ENCODE peak calls at places on chromosomes 6 and 20, in eight cellular contexts. W, M, E, Q, P, X, J and V are unnamed samples.

GRCh38 chr6:31525932-31526591 is 2.7 kb upstream of the MCCD1 start:
- DNase-seq in W (no peak), M (no peak), E (no peak), Q (no peak), P (no peak), X (no peak), J (no peak), V (peak; percentile 74)

GRCh38 chr20:19676202-19676601 is 81.9 kb upstream of the RIN2 start:
- DNase-seq in W (no peak), M (no peak), E (no peak), Q (no peak), P (no peak), X (no peak), J (no peak), V (no peak)

GRCh38 chr6:95790787-95791186 is 213.5 kb downstream of the MANEA start:
- DNase-seq in W (no peak), M (no peak), E (no peak), Q (no peak), P (no peak), X (no peak), J (no peak), V (no peak)

GRCh38 chr20:4740774-4741431 is 19.2 kb downstream of the PRND start:
- DNase-seq in W (no peak), M (peak; percentile 94), E (peak; percentile 77), Q (peak; percentile 47), P (peak; percentile 40), X (no peak), J (peak; percentile 52), V (peak; percentile 53)

GRCh38 chr6:34834789-34835518 is 43.1 kb downstream of the BLTP3A start:
- DNase-seq in W (no peak), M (no peak), E (no peak), Q (no peak), P (no peak), X (no peak), J (no peak), V (no peak)

GRCh38 chr6:24486065-24486464 is 3.3 kb downstream of the GPLD1 start:
- DNase-seq in W (no peak), M (no peak), E (no peak), Q (no peak), P (no peak), X (no peak), J (no peak), V (no peak)

GRCh38 chr6:17710331-17710730 is 3.6 kb upstream of the NUP153 start:
- DNase-seq in W (no peak), M (no peak), E (no peak), Q (no peak), P (no peak), X (no peak), J (no peak), V (no peak)

GRCh38 chr20:12605751-12606150 is 403.0 kb upstream of the SPTLC3 start:
- DNase-seq in W (no peak), M (no peak), E (no peak), Q (no peak), P (no peak), X (no peak), J (no peak), V (no peak)

GRCh38 chr20:52031574-52032303 is 159.8 kb downstream of the ZFP64 start:
- DNase-seq in W (no peak), M (no peak), E (no peak), Q (no peak), P (no peak), X (no peak), J (no peak), V (peak; percentile 97)

GRCh38 chr6:129340983-129341382 is 369.0 kb downstream of the ARHGAP18 start:
- DNase-seq in W (no peak), M (no peak), E (peak; percentile 51), Q (no peak), P (no peak), X (no peak), J (no peak), V (peak; percentile 67)

GRCh38 chr6:35449287-35449881 is 2.8 kb upstream of the FANCE start:
- DNase-seq in W (no peak), M (peak; percentile 63), E (peak; percentile 67), Q (peak; percentile 69), P (no peak), X (no peak), J (no peak), V (no peak)

GRCh38 chr20:57810511-57811372 is 100.9 kb upstream of the PMEPA1 start:
- DNase-seq in W (no peak), M (no peak), E (no peak), Q (no peak), P (no peak), X (peak; percentile 58), J (no peak), V (no peak)

GRCh38 chr6:166862978-166863530 is 93.3 kb downstream of the RNASET2 start:
- DNase-seq in W (no peak), M (no peak), E (no peak), Q (no peak), P (no peak), X (no peak), J (no peak), V (no peak)

GRCh38 chr20:5113615-5113986 is 6.2 kb downstream of the PCNA start:
- DNase-seq in W (no peak), M (no peak), E (no peak), Q (no peak), P (no peak), X (no peak), J (no peak), V (no peak)

GRCh38 chr6:75290558-75290957 is 6.0 kb upstream of the TMEM30A start:
- DNase-seq in W (no peak), M (no peak), E (no peak), Q (no peak), P (no peak), X (no peak), J (no peak), V (no peak)

GRCh38 chr6:114194362-114195343 is 148.2 kb downstream of the HS3ST5 start:
- DNase-seq in W (no peak), M (no peak), E (peak; percentile 56), Q (no peak), P (peak; percentile 22), X (no peak), J (no peak), V (peak; percentile 53)

GRCh38 chr6:166737231-166737630 is 110.2 kb upstream of the RPS6KA2 start:
- DNase-seq in W (no peak), M (peak; percentile 30), E (no peak), Q (no peak), P (no peak), X (no peak), J (no peak), V (no peak)

GRCh38 chr6:116543149-116543548 is 2.3 kb downstream of the TRAPPC3L start:
- DNase-seq in W (no peak), M (no peak), E (no peak), Q (no peak), P (no peak), X (no peak), J (no peak), V (no peak)

GRCh38 chr6:147023581-147023980 is 180.6 kb upstream of the STXBP5 start:
- DNase-seq in W (no peak), M (no peak), E (no peak), Q (no peak), P (no peak), X (no peak), J (no peak), V (no peak)

GRCh38 chr20:51487525-51488279 is 54.8 kb downstream of the NFATC2 start:
- DNase-seq in W (no peak), M (no peak), E (no peak), Q (no peak), P (no peak), X (no peak), J (no peak), V (peak; percentile 75)

GRCh38 chr6:13733178-13733851 is 21.7 kb upstream of the RANBP9 start:
- DNase-seq in W (peak; percentile 90), M (no peak), E (peak; percentile 70), Q (no peak), P (peak; percentile 20), X (peak; percentile 98), J (peak; percentile 58), V (no peak)

GRCh38 chr6:39416728-39417127 is 94.2 kb upstream of the KCNK16 start:
- DNase-seq in W (no peak), M (no peak), E (no peak), Q (no peak), P (no peak), X (no peak), J (no peak), V (peak; percentile 87)

GRCh38 chr20:23441850-23442313 is 2.4 kb downstream of the CSTL1 start:
- DNase-seq in W (peak; percentile 61), M (peak; percentile 97), E (peak; percentile 75), Q (peak; percentile 46), P (peak; percentile 37), X (peak; percentile 81), J (peak; percentile 60), V (peak; percentile 52)

GRCh38 chr6:119628691-119629621 is 279.4 kb upstream of the MAN1A1 start:
- DNase-seq in W (no peak), M (no peak), E (no peak), Q (no peak), P (no peak), X (no peak), J (no peak), V (no peak)
- H3K4me1 ChIP-seq in W (no peaks in the 10 kb centered on the region), M (no peaks in the 10 kb centered on the region), E (no peaks in the 10 kb centered on the region), Q (no peaks in the 10 kb centered on the region), P (peaks cover 13% of the 10 kb centered on the region), X (no peaks in the 10 kb centered on the region), J (no peaks in the 10 kb centered on the region), V (no peaks in the 10 kb centered on the region)

DNA sequence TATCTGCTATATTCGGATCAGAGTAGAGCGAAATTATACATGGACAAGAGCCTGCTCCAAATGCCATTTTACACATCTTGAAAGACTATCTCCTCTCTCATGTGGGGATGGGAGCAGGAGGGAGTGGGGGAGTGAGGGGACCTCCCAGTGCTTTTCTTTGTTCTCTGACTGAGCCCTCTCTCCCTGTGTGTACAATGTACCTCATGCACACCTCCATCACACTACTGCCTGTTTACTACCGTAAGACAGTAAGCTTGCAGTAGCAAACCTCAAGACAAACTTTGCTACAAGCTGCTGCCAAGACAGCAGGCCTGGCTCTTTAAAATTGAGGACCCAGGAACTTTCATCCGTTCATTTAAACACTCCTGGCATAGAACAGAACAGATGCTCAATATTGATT is 7.2 kb downstream of the NHSL1 start:
- DNase-seq in W (no peak), M (no peak), E (no peak), Q (no peak), P (no peak), X (no peak), J (no peak), V (no peak)
- H3K4me1 ChIP-seq in W (no peaks in the 10 kb centered on the region), M (peaks cover 1% of the 10 kb centered on the region), E (no peaks in the 10 kb centered on the region), Q (no peaks in the 10 kb centered on the region), P (peaks cover 28% of the 10 kb centered on the region), X (peaks cover 38% of the 10 kb centered on the region), J (no peaks in the 10 kb centered on the region), V (no peaks in the 10 kb centered on the region)

GRCh38 chr6:142903806-142904205 is 41.2 kb downstream of the HIVEP2 start:
- DNase-seq in W (no peak), M (no peak), E (no peak), Q (peak; percentile 49), P (no peak), X (no peak), J (no peak), V (peak; percentile 33)
- H3K4me1 ChIP-seq in W (peaks cover 73% of the 10 kb centered on the region), M (peaks cover 8% of the 10 kb centered on the region), E (peaks cover 12% of the 10 kb centered on the region), Q (peaks cover 77% of the 10 kb centered on the region), P (peaks cover 17% of the 10 kb centered on the region), X (peaks cover 34% of the 10 kb centered on the region), J (peaks cover 17% of the 10 kb centered on the region), V (peaks cover 52% of the 10 kb centered on the region)

DNA sequence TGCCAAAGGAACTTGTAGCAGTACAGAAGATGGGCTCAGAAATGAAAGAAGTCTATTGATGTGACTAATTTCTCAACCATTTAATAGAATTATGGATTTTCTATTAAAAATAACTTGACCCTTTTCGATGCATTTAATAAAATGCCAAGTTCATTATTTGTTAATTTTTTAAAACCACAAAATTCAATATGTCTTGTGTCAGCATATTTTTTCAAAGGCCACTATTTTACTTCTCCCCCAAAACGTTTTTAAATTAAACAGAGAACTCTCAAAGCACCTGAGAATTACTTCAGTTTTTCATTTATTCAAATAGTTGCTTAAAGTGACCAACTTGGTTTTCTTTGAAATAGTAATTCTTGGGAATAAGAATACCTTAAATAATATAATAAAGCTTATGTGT is 8.6 kb downstream of the TOP1 start:
- DNase-seq in W (no peak), M (no peak), E (no peak), Q (no peak), P (no peak), X (no peak), J (no peak), V (no peak)
- H3K4me1 ChIP-seq in W (peaks cover 59% of the 10 kb centered on the region), M (peaks cover 6% of the 10 kb centered on the region), E (peaks cover 9% of the 10 kb centered on the region), Q (peaks cover 82% of the 10 kb centered on the region), P (peaks cover 18% of the 10 kb centered on the region), X (peaks cover 59% of the 10 kb centered on the region), J (peaks cover 35% of the 10 kb centered on the region), V (no peaks in the 10 kb centered on the region)